ENCODE peak calls at places on chromosomes 4 and X, in ten cellular contexts. Y, K, E, H, B, X, W, M, D and I are unnamed samples.

GRCh38 chr4:47533689-47534347 is 48.7 kb downstream of the ATP10D start:
- DNase-seq in Y (no peak), K (no peak), E (no peak), H (no peak), B (no peak), X (peak), W (no peak), M (no peak), D (no peak), I (no peak)

GRCh38 chrX:132199941-132200340 is 19.3 kb downstream of the RAP2C start:
- DNase-seq in Y (no peak), K (no peak), E (no peak), H (no peak), B (no peak), X (no peak), W (no peak), M (no peak), D (no peak), I (no peak)

GRCh38 chr4:4293279-4293678 is 3.2 kb downstream of the ZBTB49 start:
- DNase-seq in Y (no peak), K (no peak), E (no peak), H (no peak), B (no peak), X (no peak), W (no peak), M (no peak), D (no peak), I (no peak)

GRCh38 chr4:19678763-19679162 is 572.9 kb upstream of the SLIT2 start:
- DNase-seq in Y (no peak), K (peak), E (no peak), H (no peak), B (no peak), X (peak), W (peak), M (no peak), D (no peak), I (no peak)

GRCh38 chr4:13498464-13498863 is 14.3 kb upstream of the RAB28 start:
- DNase-seq in Y (no peak), K (no peak), E (no peak), H (no peak), B (no peak), X (no peak), W (no peak), M (no peak), D (no peak), I (no peak)

GRCh38 chr4:76298227-76298626 is 8.3 kb upstream of the STBD1 start:
- DNase-seq in Y (no peak), K (no peak), E (no peak), H (no peak), B (no peak), X (no peak), W (no peak), M (no peak), D (no peak), I (no peak)

GRCh38 chr4:7970031-7970946 is 30.6 kb upstream of the AFAP1 start:
- DNase-seq in Y (no peak), K (no peak), E (no peak), H (no peak), B (peak), X (peak), W (peak), M (peak), D (peak), I (no peak)

GRCh38 chr4:81375745-81376144 is 96.0 kb downstream of the RASGEF1B start:
- DNase-seq in Y (no peak), K (no peak), E (no peak), H (no peak), B (no peak), X (no peak), W (no peak), M (no peak), D (no peak), I (no peak)

GRCh38 chr4:150402968-150403367 is 179.0 kb upstream of the MAB21L2 start:
- DNase-seq in Y (no peak), K (no peak), E (no peak), H (peak), B (peak), X (no peak), W (no peak), M (peak), D (no peak), I (no peak)

GRCh38 chrX:118346258-118347094 is 570 bp downstream of the WDR44 start:
- DNase-seq in Y (no peak), K (no peak), E (peak), H (peak), B (peak), X (no peak), W (peak), M (peak), D (no peak), I (peak)

GRCh38 chrX:2507904-2508630 is 7.3 kb upstream of the DHRSX start:
- DNase-seq in Y (no peak), K (no peak), E (no peak), H (no peak), B (no peak), X (no peak), W (no peak), M (peak), D (no peak), I (no peak)

GRCh38 chr4:55675196-55675793 is 39.2 kb upstream of the NMU start:
- DNase-seq in Y (no peak), K (no peak), E (no peak), H (no peak), B (no peak), X (no peak), W (no peak), M (no peak), D (no peak), I (no peak)

GRCh38 chr4:73487233-73487632 is 5.7 kb downstream of the AFM start:
- DNase-seq in Y (no peak), K (no peak), E (no peak), H (no peak), B (no peak), X (no peak), W (no peak), M (no peak), D (no peak), I (no peak)
- TF ChIP-seq CTCF in Y (no peak), K (no peak), E (no peak), H (no peak), B (no peak), X (no peak), W (no peak), M (no peak), D (no peak), I (no peak)

DNA sequence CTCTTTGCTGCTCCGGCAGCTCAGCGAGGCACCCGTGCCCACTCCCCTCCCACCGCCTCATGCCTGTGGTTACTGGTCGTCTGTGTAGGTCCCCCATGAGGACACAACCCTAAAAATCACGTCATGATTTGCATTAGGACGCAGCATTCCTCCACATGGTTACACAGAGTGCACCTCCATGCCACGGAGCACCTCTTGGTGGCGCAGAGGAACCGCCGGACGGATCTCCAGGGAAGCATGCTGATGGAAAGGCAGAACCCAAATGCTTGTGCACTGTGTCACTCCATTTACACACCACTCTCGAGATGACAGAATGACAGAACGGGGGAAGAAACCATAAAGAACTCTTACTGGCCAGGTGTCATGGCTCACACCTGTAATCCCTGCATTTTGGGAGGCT is 22.4 kb downstream of the FAM53A start:
- DNase-seq in Y (no peak), K (no peak), E (no peak), H (no peak), B (no peak), X (no peak), W (no peak), M (no peak), D (no peak), I (no peak)
- TF ChIP-seq CTCF in Y (no peak), K (no peak), E (no peak), H (no peak), B (no peak), X (no peak), W (no peak), M (no peak), D (no peak), I (no peak)

DNA sequence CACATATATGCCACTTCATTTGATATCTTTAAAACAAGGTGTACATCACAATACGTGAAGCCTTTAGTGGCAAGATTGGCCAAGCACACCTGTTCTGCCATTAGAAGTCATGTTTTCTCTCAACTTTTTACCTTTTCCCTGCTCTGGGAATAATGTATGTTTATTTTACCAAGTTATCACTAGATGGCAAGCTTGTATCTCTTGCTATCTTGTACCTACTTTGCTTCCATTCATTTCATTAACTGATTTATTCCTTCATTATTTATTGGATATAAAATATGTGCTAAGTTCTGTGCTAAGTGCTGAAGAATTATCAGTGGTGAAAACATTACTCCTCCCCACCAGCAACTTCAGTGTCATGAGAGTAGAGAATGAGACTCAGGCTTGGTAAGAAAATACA is 245.5 kb downstream of the ANK2 start:
- DNase-seq in Y (no peak), K (no peak), E (no peak), H (no peak), B (no peak), X (no peak), W (no peak), M (no peak), D (no peak), I (no peak)
- TF ChIP-seq CTCF in Y (no peak), K (no peak), E (peak), H (no peak), B (no peak), X (peak), W (no peak), M (peak), D (peak), I (no peak)

DNA sequence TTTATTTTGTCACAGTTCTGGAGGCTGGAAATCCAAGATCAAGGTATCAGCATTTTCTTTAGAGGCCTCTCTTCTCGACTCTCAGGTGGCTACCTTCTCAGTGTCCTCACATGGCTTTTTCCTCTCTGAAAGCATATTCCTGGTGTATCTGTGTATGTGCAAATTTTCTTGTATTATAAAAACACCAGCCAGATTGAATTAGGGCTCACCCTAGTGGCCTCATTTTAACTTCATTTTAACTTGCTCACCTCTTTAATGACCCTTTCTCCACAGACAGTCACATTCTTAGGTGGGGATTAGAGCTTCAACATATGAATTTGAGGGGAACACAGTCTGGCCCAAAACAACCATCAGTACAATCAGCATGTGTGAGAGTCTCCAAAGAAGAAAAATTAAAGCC is 542.4 kb upstream of the FAM241A start:
- DNase-seq in Y (no peak), K (no peak), E (no peak), H (no peak), B (no peak), X (no peak), W (peak), M (no peak), D (no peak), I (no peak)
- TF ChIP-seq CTCF in Y (no peak), K (peak), E (no peak), H (no peak), B (no peak), X (no peak), W (peak), M (no peak), D (peak), I (no peak)

DNA sequence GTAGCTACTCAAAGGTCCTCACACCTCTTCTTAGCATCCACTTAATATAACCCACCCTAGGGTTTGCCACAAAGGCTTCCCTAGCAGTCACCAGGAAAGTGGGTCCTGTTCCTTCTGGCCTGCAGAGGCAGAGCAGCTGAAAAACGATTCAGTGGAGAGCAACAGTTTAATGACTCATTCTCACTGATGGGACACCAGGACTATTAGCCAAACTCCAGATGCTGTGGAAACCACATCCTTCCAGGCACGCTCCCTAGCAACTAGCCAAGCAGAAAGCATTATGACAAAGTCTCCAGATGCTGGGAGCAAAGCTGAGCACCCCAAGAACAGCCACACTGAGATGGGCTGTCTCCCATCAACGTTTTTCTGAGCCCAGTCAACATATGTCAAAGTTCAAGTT is 30.3 kb upstream of the UTP14A start:
- DNase-seq in Y (no peak), K (peak), E (no peak), H (no peak), B (no peak), X (peak), W (peak), M (no peak), D (no peak), I (no peak)
- TF ChIP-seq CTCF in Y (no peak), K (peak), E (no peak), H (no peak), B (no peak), X (no peak), W (peak), M (no peak), D (no peak), I (no peak)

DNA sequence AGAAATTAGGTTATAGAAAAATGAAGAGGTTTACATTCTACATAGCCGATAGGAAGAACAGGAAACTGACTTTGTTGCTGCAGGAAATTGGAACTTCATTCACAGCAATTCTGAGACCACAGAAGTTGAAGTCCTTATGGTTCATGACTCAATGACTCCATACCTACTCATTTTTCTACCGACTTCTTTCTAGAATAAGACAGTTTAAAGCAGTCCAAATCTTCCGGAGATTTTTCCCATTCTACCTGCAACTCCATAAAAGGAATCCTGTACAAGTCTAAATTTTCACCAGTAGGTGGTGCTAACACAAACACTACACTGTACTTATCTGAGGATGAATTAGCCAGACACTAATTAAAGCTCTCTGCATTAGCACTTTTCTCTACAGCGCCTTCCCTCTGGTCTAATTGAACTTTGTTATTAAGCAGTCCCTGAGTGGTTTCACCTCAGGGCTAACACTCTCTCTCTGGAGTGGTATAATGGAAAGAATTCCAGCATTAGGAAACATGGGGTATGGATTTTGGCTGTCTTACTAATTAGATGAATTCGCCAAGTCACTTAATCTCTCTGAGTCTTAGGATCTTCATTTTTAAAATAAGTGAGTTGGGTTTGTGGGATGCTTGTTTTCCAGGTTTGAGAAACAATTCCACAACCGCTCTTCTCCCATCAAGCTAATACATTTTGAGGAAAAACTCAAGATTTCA is 167.9 kb downstream of the SMIM20 start:
- DNase-seq in Y (no peak), K (no peak), E (peak), H (no peak), B (no peak), X (peak), W (peak), M (peak), D (peak), I (no peak)
- TF ChIP-seq CTCF in Y (peak), K (peak), E (peak), H (peak), B (peak), X (peak), W (peak), M (peak), D (peak), I (peak)

DNA sequence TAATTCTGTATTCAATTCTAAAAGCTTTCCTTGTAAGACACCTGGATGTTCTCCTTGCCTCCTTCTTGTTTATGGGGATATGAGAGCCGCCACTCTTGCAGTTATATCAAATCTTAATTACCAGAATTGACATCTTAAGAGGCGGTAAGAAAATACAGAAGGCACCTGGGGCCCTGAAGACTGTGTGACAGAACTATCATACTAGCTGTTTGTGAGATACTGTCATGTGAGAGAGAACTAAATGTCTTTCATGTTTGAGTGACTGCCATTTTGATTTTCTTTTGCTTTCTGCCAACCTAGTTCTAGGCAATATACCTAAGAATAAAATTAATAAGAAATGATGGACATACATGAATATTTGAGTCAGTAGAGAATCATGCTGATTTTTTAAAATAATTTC is 340.2 kb upstream of the SMIM31 start:
- DNase-seq in Y (no peak), K (no peak), E (no peak), H (no peak), B (no peak), X (no peak), W (no peak), M (no peak), D (no peak), I (no peak)
- TF ChIP-seq CTCF in Y (no peak), K (no peak), E (no peak), H (no peak), B (no peak), X (no peak), W (no peak), M (no peak), D (no peak), I (no peak)

GRCh38 chrX:79366888-79367749 is at the start of gene ITM2A:
- DNase-seq in Y (no peak), K (no peak), E (no peak), H (peak), B (peak), X (no peak), W (peak), M (peak), D (peak), I (peak)
- TF ChIP-seq CTCF in Y (no peak), K (no peak), E (no peak), H (no peak), B (no peak), X (no peak), W (no peak), M (no peak), D (no peak), I (no peak)